ENCODE peak calls at places on chromosome 20, in five cellular contexts. J is NCI-H2029, K is lower leg skin, F is left colon, V is NCI-H1436. U is an unnamed sample.

GRCh38 chr20:34824026-34824860 is 1.2 kb downstream of the NCOA6 start:
- DNase-seq in J (peak), K (peak), F (peak), V (peak), U (no peak)

GRCh38 chr20:11101243-11101642 is 427.4 kb upstream of the JAG1 start:
- DNase-seq in J (no peak), K (no peak), F (no peak), V (no peak), U (no peak)

GRCh38 chr20:58565461-58566175 is 50.4 kb upstream of the APCDD1L start:
- DNase-seq in J (no peak), K (no peak), F (no peak), V (no peak), U (no peak)

GRCh38 chr20:49591217-49591865 is 23.4 kb upstream of the PTGIS start:
- DNase-seq in J (no peak), K (no peak), F (no peak), V (no peak), U (no peak)

GRCh38 chr20:46122516-46123481 is 4.7 kb downstream of the CD40 start:
- DNase-seq in J (no peak), K (no peak), F (no peak), V (no peak), U (no peak)

GRCh38 chr20:46128310-46129151 is 10.4 kb downstream of the CD40 start:
- DNase-seq in J (no peak), K (no peak), F (no peak), V (peak), U (peak)

GRCh38 chr20:55067158-55067825 is 591.9 kb downstream of the DOK5 start:
- DNase-seq in J (no peak), K (no peak), F (no peak), V (no peak), U (peak)

GRCh38 chr20:61773081-61773631 is 292.5 kb downstream of the TAF4 start:
- DNase-seq in J (no peak), K (no peak), F (no peak), V (no peak), U (no peak)

GRCh38 chr20:997486-997885 is 4.6 kb downstream of the RSPO4 start:
- DNase-seq in J (no peak), K (no peak), F (no peak), V (no peak), U (no peak)

GRCh38 chr20:62054451-62054953 is 11.2 kb downstream of the TAF4 start:
- DNase-seq in J (no peak), K (no peak), F (no peak), V (no peak), U (no peak)

GRCh38 chr20:55153321-55153720 is 677.9 kb downstream of the DOK5 start:
- DNase-seq in J (no peak), K (no peak), F (no peak), V (no peak), U (no peak)